ENCODE peak calls at places on chromosomes 11 and 22, in seven cellular contexts. One of them, this sample, is unnamed.

GRCh38 chr11:3359092-3359824 is 19.7 kb downstream of the ZNF195 start:
- DNase-seq in K562: no peak
- DNase-seq in GM12878: no peak
- DNase-seq in A549: no peak
- DNase-seq in HepG2: no peak
- DNase-seq in SK-N-SH: no peak
- DNase-seq in IMR-90: no peak
- DNase-seq in this sample: no peak

GRCh38 chr11:130001491-130002351 is 914 bp downstream of the PRDM10 start:
- DNase-seq in HepG2: peak
- DNase-seq in SK-N-SH: no peak
- DNase-seq in GM12878: no peak
- DNase-seq in A549: peak
- DNase-seq in K562: no peak
- DNase-seq in IMR-90: peak
- DNase-seq in this sample: no peak

GRCh38 chr11:6319001-6319878 is 1.1 kb downstream of the CAVIN3 start:
- DNase-seq in IMR-90: peak
- DNase-seq in GM12878: no peak
- DNase-seq in HepG2: no peak
- DNase-seq in A549: no peak
- DNase-seq in K562: no peak
- DNase-seq in SK-N-SH: peak
- DNase-seq in this sample: peak

GRCh38 chr11:113690619-113691569 is 15.2 kb downstream of the TMPRSS5 start:
- DNase-seq in SK-N-SH: peak
- DNase-seq in HepG2: peak
- DNase-seq in A549: peak
- DNase-seq in GM12878: no peak
- DNase-seq in IMR-90: peak
- DNase-seq in K562: peak
- DNase-seq in this sample: peak

GRCh38 chr11:31657091-31657490 is 147.5 kb downstream of the ELP4 start:
- DNase-seq in K562: no peak
- DNase-seq in IMR-90: no peak
- DNase-seq in SK-N-SH: no peak
- DNase-seq in HepG2: no peak
- DNase-seq in GM12878: no peak
- DNase-seq in A549: no peak
- DNase-seq in this sample: no peak

GRCh38 chr22:22935056-22935545 is 47.5 kb downstream of the IGLL5 start:
- DNase-seq in A549: no peak
- DNase-seq in SK-N-SH: no peak
- DNase-seq in IMR-90: no peak
- DNase-seq in HepG2: no peak
- DNase-seq in GM12878: no peak
- DNase-seq in K562: peak
- DNase-seq in this sample: no peak

GRCh38 chr22:40808018-40808841 is 10.9 kb downstream of the SLC25A17 start:
- DNase-seq in K562: no peak
- DNase-seq in A549: no peak
- DNase-seq in IMR-90: peak
- DNase-seq in GM12878: no peak
- DNase-seq in HepG2: no peak
- DNase-seq in SK-N-SH: no peak
- DNase-seq in this sample: no peak

GRCh38 chr11:16286095-16286494 is 70.3 kb downstream of the SOX6 start:
- DNase-seq in K562: no peak
- DNase-seq in A549: no peak
- DNase-seq in SK-N-SH: no peak
- DNase-seq in HepG2: no peak
- DNase-seq in IMR-90: peak
- DNase-seq in GM12878: no peak
- DNase-seq in this sample: no peak

GRCh38 chr11:10318527-10318802 is 13.6 kb downstream of the ADM start:
- DNase-seq in HepG2: no peak
- DNase-seq in SK-N-SH: no peak
- DNase-seq in IMR-90: no peak
- DNase-seq in A549: no peak
- DNase-seq in K562: no peak
- DNase-seq in GM12878: no peak
- DNase-seq in this sample: no peak

GRCh38 chr11:113876074-113876797 is 864 bp upstream of the USP28 start:
- DNase-seq in IMR-90: no peak
- DNase-seq in A549: no peak
- DNase-seq in GM12878: no peak
- DNase-seq in K562: no peak
- DNase-seq in SK-N-SH: no peak
- DNase-seq in HepG2: no peak
- DNase-seq in this sample: no peak

GRCh38 chr11:128949791-128950454 is 7.3 kb upstream of the TP53AIP1 start:
- DNase-seq in IMR-90: no peak
- DNase-seq in HepG2: no peak
- DNase-seq in GM12878: no peak
- DNase-seq in A549: no peak
- DNase-seq in K562: no peak
- DNase-seq in SK-N-SH: no peak
- DNase-seq in this sample: no peak

GRCh38 chr11:69832561-69833413 is 13.6 kb upstream of the FGF3 start:
- DNase-seq in A549: no peak
- DNase-seq in IMR-90: no peak
- DNase-seq in HepG2: no peak
- DNase-seq in GM12878: no peak
- DNase-seq in SK-N-SH: peak
- DNase-seq in K562: no peak
- DNase-seq in this sample: no peak

GRCh38 chr22:49351761-49352221 is 475.9 kb downstream of the BRD1 start:
- DNase-seq in SK-N-SH: peak
- DNase-seq in K562: no peak
- DNase-seq in HepG2: no peak
- DNase-seq in IMR-90: no peak
- DNase-seq in GM12878: no peak
- DNase-seq in A549: no peak
- DNase-seq in this sample: no peak

GRCh38 chr11:77636738-77637344 is 753 bp downstream of the CLNS1A start:
- DNase-seq in A549: no peak
- DNase-seq in K562: peak
- DNase-seq in HepG2: no peak
- DNase-seq in SK-N-SH: peak
- DNase-seq in GM12878: no peak
- DNase-seq in IMR-90: no peak
- DNase-seq in this sample: no peak

GRCh38 chr11:46285594-46286033 is 8.2 kb downstream of the CREB3L1 start:
- DNase-seq in K562: no peak
- DNase-seq in SK-N-SH: no peak
- DNase-seq in GM12878: no peak
- DNase-seq in A549: no peak
- DNase-seq in IMR-90: peak
- DNase-seq in HepG2: no peak
- DNase-seq in this sample: no peak

GRCh38 chr22:42560381-42560780 is 6.6 kb downstream of the SERHL2 start:
- DNase-seq in HepG2: no peak
- DNase-seq in IMR-90: no peak
- DNase-seq in SK-N-SH: no peak
- DNase-seq in A549: no peak
- DNase-seq in K562: no peak
- DNase-seq in GM12878: no peak
- DNase-seq in this sample: no peak

GRCh38 chr11:134272381-134273316 is 3.5 kb upstream of the GLB1L3 start:
- DNase-seq in A549: no peak
- DNase-seq in IMR-90: peak
- DNase-seq in HepG2: peak
- DNase-seq in SK-N-SH: peak
- DNase-seq in K562: no peak
- DNase-seq in GM12878: no peak
- DNase-seq in this sample: peak

GRCh38 chr22:35705141-35705540 is 12.5 kb upstream of the APOL5 start:
- DNase-seq in SK-N-SH: no peak
- DNase-seq in IMR-90: peak
- DNase-seq in A549: no peak
- DNase-seq in HepG2: no peak
- DNase-seq in GM12878: no peak
- DNase-seq in K562: no peak
- DNase-seq in this sample: no peak

GRCh38 chr22:26103023-26103422 is 66.2 kb upstream of the SEZ6L start:
- DNase-seq in K562: no peak
- DNase-seq in A549: no peak
- DNase-seq in IMR-90: no peak
- DNase-seq in HepG2: no peak
- DNase-seq in SK-N-SH: no peak
- DNase-seq in GM12878: no peak
- DNase-seq in this sample: no peak

GRCh38 chr11:124769804-124770774 is 8.0 kb upstream of the ESAM start:
- DNase-seq in SK-N-SH: no peak
- DNase-seq in HepG2: peak
- DNase-seq in GM12878: no peak
- DNase-seq in A549: no peak
- DNase-seq in IMR-90: peak
- DNase-seq in K562: no peak
- DNase-seq in this sample: no peak

GRCh38 chr22:42780070-42780540 is 59.4 kb upstream of the A4GALT start:
- DNase-seq in SK-N-SH: peak
- DNase-seq in HepG2: peak
- DNase-seq in K562: peak
- DNase-seq in IMR-90: peak
- DNase-seq in GM12878: peak
- DNase-seq in A549: peak
- DNase-seq in this sample: peak

GRCh38 chr11:117039897-117040296 is 58.3 kb downstream of the SIK3 start:
- DNase-seq in GM12878: no peak
- DNase-seq in SK-N-SH: no peak
- DNase-seq in K562: no peak
- DNase-seq in A549: no peak
- DNase-seq in IMR-90: peak
- DNase-seq in HepG2: no peak
- DNase-seq in this sample: no peak

GRCh38 chr22:30246962-30247376 is 410 bp upstream of the LIF start:
- DNase-seq in HepG2: no peak
- DNase-seq in IMR-90: no peak
- DNase-seq in A549: no peak
- DNase-seq in GM12878: no peak
- DNase-seq in K562: no peak
- DNase-seq in SK-N-SH: peak
- DNase-seq in this sample: no peak

DNA sequence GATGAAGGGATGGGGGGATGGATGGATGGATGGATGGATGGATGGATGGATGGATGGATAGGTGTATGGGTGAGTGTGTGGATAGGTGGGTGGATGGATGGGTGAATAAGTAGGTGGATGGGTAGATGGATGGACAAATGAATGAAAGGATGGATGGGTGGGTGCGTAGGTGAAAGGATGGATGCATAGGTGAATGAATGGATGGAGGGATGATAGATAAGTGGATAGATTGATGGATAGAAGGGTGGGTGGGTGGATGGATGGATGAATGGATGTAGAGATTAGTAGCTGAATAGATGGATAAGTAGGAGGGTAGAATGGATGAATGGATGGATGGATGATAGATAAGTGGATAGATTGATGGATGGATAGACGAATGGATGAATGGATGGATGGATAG is 152.7 kb downstream of the MN1 start:
- DNase-seq in A549: no peak
- DNase-seq in GM12878: no peak
- DNase-seq in SK-N-SH: no peak
- DNase-seq in K562: no peak
- DNase-seq in IMR-90: no peak
- DNase-seq in HepG2: no peak
- DNase-seq in this sample: no peak
- H3K4me2 ChIP-seq in A549: no peak
- H3K4me2 ChIP-seq in GM12878: no peak
- H3K4me2 ChIP-seq in SK-N-SH: no peak
- H3K4me2 ChIP-seq in K562: no peak
- H3K4me2 ChIP-seq in IMR-90: no peak
- H3K4me2 ChIP-seq in HepG2: no peak
- H3K4me2 ChIP-seq in this sample: no peak

DNA sequence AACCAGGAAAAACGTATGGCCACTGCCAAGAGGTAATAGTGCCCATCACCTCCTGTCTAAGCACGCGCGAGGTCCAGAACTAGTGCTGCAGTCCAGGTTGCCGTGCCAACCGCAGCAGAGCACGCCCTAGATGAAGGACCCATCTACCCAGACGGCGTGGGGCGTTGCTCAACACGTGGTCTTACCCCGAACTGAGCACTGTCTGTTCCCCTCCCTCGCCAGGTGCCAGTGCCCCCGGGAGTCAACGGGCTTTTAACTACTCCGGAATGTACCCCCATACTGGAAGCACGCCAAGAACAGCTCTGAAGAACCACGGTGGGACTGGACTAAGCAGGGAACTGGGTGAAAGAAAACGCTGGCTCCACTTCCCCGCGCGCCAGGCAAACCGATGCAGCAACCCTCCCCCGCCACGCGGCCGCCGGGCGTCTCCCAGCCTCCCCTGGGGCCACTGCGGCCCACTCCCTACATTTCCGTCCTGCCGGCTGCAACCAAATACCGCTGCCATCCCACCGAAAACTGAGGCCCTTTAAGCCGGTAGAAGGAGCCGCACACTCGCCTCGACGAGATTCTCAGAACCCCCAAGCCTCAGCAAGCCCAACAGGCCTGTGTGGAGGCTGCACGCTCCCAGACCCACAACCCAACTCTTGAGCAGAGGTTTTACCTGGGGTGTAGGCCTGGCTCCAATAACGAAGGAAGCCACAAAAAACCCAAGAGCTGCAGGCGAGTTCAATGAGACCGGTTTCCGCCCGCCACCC is at the start of gene HSPA8:
- DNase-seq in IMR-90: peak
- DNase-seq in HepG2: peak
- DNase-seq in A549: no peak
- DNase-seq in K562: peak
- DNase-seq in GM12878: no peak
- DNase-seq in SK-N-SH: peak
- DNase-seq in this sample: no peak
- TF ChIP-seq RFX5 in IMR-90: no peak
- TF ChIP-seq RFX5 in HepG2: no peak
- TF ChIP-seq RFX5 in A549: no peak
- TF ChIP-seq RFX5 in K562: peak
- TF ChIP-seq RFX5 in GM12878: no peak
- TF ChIP-seq RFX5 in SK-N-SH: no peak
- TF ChIP-seq RFX5 in this sample: no peak

DNA sequence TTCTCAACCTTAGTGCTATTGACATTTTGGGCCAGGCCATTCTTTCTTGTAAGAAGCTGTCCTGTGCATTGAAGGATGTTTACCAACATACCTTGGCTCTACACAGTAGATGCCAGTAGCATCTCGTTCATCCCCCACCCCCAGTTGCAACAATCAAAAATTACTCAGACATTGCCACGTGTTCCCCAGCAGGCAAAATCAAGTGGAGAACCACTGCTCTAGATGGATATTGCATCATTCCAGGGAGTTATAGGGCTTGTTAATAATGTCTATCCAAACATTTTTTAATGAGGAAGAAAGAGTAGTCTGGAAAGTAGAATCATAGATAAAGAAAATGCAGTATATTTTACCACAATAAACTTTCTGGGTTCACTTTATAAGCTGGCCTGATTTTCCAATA is 64.1 kb downstream of the PRMT3 start:
- DNase-seq in HepG2: no peak
- DNase-seq in SK-N-SH: no peak
- DNase-seq in A549: no peak
- DNase-seq in IMR-90: no peak
- DNase-seq in GM12878: no peak
- DNase-seq in K562: no peak
- DNase-seq in this sample: no peak
- H3K4me2 ChIP-seq in HepG2: no peak
- H3K4me2 ChIP-seq in SK-N-SH: no peak
- H3K4me2 ChIP-seq in A549: no peak
- H3K4me2 ChIP-seq in IMR-90: no peak
- H3K4me2 ChIP-seq in GM12878: no peak
- H3K4me2 ChIP-seq in K562: no peak
- H3K4me2 ChIP-seq in this sample: no peak

GRCh38 chr11:72683782-72684200 is 9.6 kb upstream of the PDE2A start:
- DNase-seq in IMR-90: peak
- DNase-seq in A549: peak
- DNase-seq in GM12878: no peak
- DNase-seq in K562: peak
- DNase-seq in SK-N-SH: peak
- DNase-seq in HepG2: peak
- DNase-seq in this sample: no peak
- TF ChIP-seq RFX5 in IMR-90: no peak
- TF ChIP-seq RFX5 in A549: no peak
- TF ChIP-seq RFX5 in GM12878: no peak
- TF ChIP-seq RFX5 in K562: no peak
- TF ChIP-seq RFX5 in SK-N-SH: no peak
- TF ChIP-seq RFX5 in HepG2: no peak
- TF ChIP-seq RFX5 in this sample: no peak

This sample was measured in H1.